ENCODE peak calls at places on chromosomes 5 and 9, in eight cellular contexts. Q, C, G, O, N, D, V and M are unnamed samples.

GRCh38 chr9:90830051-90830450 is 28.4 kb downstream of the SYK start:
- DNase-seq in Q (no peak), C (no peak), G (no peak), O (no peak), N (peak; percentile 51), D (no peak), V (no peak), M (no peak)

GRCh38 chr9:138100711-138101349 is 223.2 kb downstream of the CACNA1B start:
- DNase-seq in Q (no peak), C (no peak), G (no peak), O (no peak), N (peak; percentile 2), D (no peak), V (no peak), M (no peak)

GRCh38 chr5:81971694-81972495 is at the start of gene ATG10:
- DNase-seq in Q (peak; percentile 91), C (peak; percentile 81), G (peak; percentile 82), O (peak; percentile 90), N (peak; percentile 92), D (peak; percentile 97), V (peak; percentile 95), M (peak; percentile 98)

GRCh38 chr5:177133119-177133844 is at the start of gene NSD1:
- DNase-seq in Q (peak; percentile 63), C (peak; percentile 87), G (peak; percentile 20), O (peak; percentile 80), N (peak; percentile 86), D (peak; percentile 95), V (peak; percentile 81), M (peak; percentile 94)

GRCh38 chr5:31625394-31625793 is 13.5 kb upstream of the PDZD2 start:
- DNase-seq in Q (no peak), C (no peak), G (no peak), O (no peak), N (no peak), D (no peak), V (no peak), M (no peak)

GRCh38 chr5:81134066-81134465 is 99.1 kb upstream of the CKMT2 start:
- DNase-seq in Q (no peak), C (no peak), G (peak; percentile 3), O (no peak), N (no peak), D (no peak), V (no peak), M (no peak)

GRCh38 chr5:120624021-120624563 is 160.0 kb downstream of the PRR16 start:
- DNase-seq in Q (no peak), C (no peak), G (peak; percentile 19), O (peak; percentile 77), N (no peak), D (peak; percentile 73), V (peak; percentile 61), M (no peak)

GRCh38 chr5:133293953-133294352 is 242.1 kb downstream of the HSPA4 start:
- DNase-seq in Q (no peak), C (no peak), G (no peak), O (no peak), N (no peak), D (no peak), V (no peak), M (no peak)

GRCh38 chr5:167011196-167011595 is 1280.2 kb upstream of the WWC1 start:
- DNase-seq in Q (no peak), C (no peak), G (no peak), O (no peak), N (no peak), D (no peak), V (no peak), M (no peak)

GRCh38 chr9:38642951-38643350 is 22.6 kb upstream of the ANKRD18A start:
- DNase-seq in Q (no peak), C (no peak), G (no peak), O (no peak), N (no peak), D (no peak), V (no peak), M (no peak)
- TF ChIP-seq CTCF in Q (no peak), C (no peak), G (no peak), O (no peak), N (no peak), D (no peak), V (no peak), M (no peak)

GRCh38 chr5:140548300-140548688 is 832 bp downstream of the EIF4EBP3 start:
- DNase-seq in Q (no peak), C (no peak), G (no peak), O (no peak), N (no peak), D (no peak), V (no peak), M (no peak)

GRCh38 chr5:140548791-140549190 is 1.3 kb downstream of the EIF4EBP3 start:
- DNase-seq in Q (no peak), C (no peak), G (no peak), O (no peak), N (no peak), D (no peak), V (no peak), M (no peak)

GRCh38 chr5:140549237-140550144 is 2.0 kb downstream of the EIF4EBP3 start:
- DNase-seq in Q (no peak), C (peak; percentile 63), G (no peak), O (peak; percentile 76), N (no peak), D (peak; percentile 66), V (no peak), M (peak; percentile 67)

GRCh38 chr5:140546851-140547507 is 483 bp upstream of the EIF4EBP3 start:
- DNase-seq in Q (no peak), C (no peak), G (no peak), O (no peak), N (no peak), D (no peak), V (no peak), M (no peak)

DNA sequence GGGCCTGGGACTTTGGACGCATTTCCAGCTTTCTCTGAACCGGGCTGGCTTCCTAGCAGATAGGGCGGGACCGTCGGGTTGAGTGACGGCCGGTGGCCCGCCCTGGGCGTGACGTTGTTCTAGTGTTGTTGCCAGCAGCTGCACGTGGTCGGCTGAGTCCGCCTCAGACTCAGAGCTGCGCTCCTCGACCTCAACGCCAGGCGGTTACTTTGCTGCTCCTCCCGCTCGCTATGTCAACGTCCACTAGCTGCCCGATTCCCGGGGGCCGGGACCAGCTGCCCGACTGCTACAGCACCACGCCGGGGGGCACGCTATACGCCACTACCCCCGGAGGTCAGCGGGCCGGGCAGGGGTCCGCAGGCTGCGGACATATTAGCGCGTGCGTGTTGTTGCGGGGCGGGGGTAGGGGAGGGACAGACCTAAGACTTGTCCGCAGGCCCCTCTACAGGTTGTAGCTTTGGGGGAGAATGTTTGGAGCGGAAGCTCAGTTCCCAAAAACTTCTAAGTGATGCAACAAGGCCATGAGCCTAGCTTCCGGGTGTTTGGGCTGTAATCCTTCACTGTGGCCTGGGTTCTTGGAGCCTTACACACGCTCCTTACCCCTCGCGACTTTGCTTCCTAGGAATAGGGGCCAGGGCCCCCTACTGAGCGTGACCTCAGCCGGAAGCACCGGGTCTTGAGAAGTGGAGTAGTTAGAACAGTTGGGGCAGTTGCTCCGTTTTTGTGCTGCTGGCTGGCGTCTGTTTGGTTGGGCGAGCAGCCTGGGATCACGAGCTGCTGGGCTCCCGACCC is at the start of gene EIF4EBP3:
- DNase-seq in Q (peak; percentile 87), C (peak; percentile 97), G (peak; percentile 93), O (peak; percentile 96), N (peak; percentile 55), D (peak; percentile 99), V (peak; percentile 95), M (peak; percentile 96)
- H3K4me3 ChIP-seq in Q (no peak within 1 kb of the TSS), C (peak within 1 kb of the TSS; percentile 47), G (peak within 1 kb of the TSS; percentile 38), O (peak within 1 kb of the TSS; percentile 51), N (no peak within 1 kb of the TSS), D (peak within 1 kb of the TSS; percentile 25), V (peak within 1 kb of the TSS; percentile 36), M (peak within 1 kb of the TSS; percentile 42)

GRCh38 chr9:133275105-133276000 is at the start of gene ABO:
- DNase-seq in Q (no peak), C (no peak), G (no peak), O (no peak), N (no peak), D (no peak), V (no peak), M (no peak)
- TF ChIP-seq CTCF in Q (peak; percentile 8), C (no peak), G (no peak), O (no peak), N (no peak), D (no peak), V (no peak), M (no peak)

GRCh38 chr5:139389701-139390638 is at the start of gene MZB1:
- DNase-seq in Q (no peak), C (no peak), G (no peak), O (no peak), N (peak; percentile 95), D (no peak), V (no peak), M (no peak)
- H3K4me3 ChIP-seq in Q (peak within 1 kb of the TSS; percentile 28), C (no peak within 1 kb of the TSS), G (no peak within 1 kb of the TSS), O (no peak within 1 kb of the TSS), N (peak within 1 kb of the TSS; percentile 79), D (no peak within 1 kb of the TSS), V (no peak within 1 kb of the TSS), M (no peak within 1 kb of the TSS)

GRCh38 chr5:104569621-104570020 is 1007.0 kb upstream of the NUDT12 start:
- DNase-seq in Q (no peak), C (no peak), G (no peak), O (no peak), N (no peak), D (no peak), V (no peak), M (no peak)
- TF ChIP-seq CTCF in Q (no peak), C (no peak), G (no peak), O (no peak), N (no peak), D (no peak), V (no peak), M (no peak)